ENCODE peak calls at places on chromosomes 11 and 22, in six cellular contexts. One of them, this sample, is unnamed.

GRCh38 chr22:17827466-17827865 is 53.2 kb upstream of the BID start:
- DNase-seq in neural crest cell: no peak
- DNase-seq in ascending aorta: no peak
- DNase-seq in tibial nerve: no peak
- DNase-seq in CD4-positive, alpha-beta T cell: no peak
- DNase-seq in right lobe of liver: no peak
- DNase-seq in this sample: no peak

GRCh38 chr11:134581966-134582787 is 170.1 kb upstream of the B3GAT1 start:
- DNase-seq in ascending aorta: no peak
- DNase-seq in CD4-positive, alpha-beta T cell: no peak
- DNase-seq in right lobe of liver: no peak
- DNase-seq in tibial nerve: no peak
- DNase-seq in neural crest cell: no peak
- DNase-seq in this sample: no peak

GRCh38 chr11:45461514-45461913 is 175.4 kb upstream of the SYT13 start:
- DNase-seq in tibial nerve: no peak
- DNase-seq in right lobe of liver: no peak
- DNase-seq in CD4-positive, alpha-beta T cell: no peak
- DNase-seq in neural crest cell: no peak
- DNase-seq in ascending aorta: no peak
- DNase-seq in this sample: no peak

GRCh38 chr11:77175021-77175842 is 47.2 kb downstream of the MYO7A start:
- DNase-seq in right lobe of liver: peak; percentile 46
- DNase-seq in ascending aorta: peak; percentile 69
- DNase-seq in CD4-positive, alpha-beta T cell: no peak
- DNase-seq in neural crest cell: no peak
- DNase-seq in tibial nerve: peak; percentile 18
- DNase-seq in this sample: no peak

GRCh38 chr11:32566527-32566926 is 17.1 kb upstream of the EIF3M start:
- DNase-seq in ascending aorta: no peak
- DNase-seq in right lobe of liver: no peak
- DNase-seq in neural crest cell: no peak
- DNase-seq in tibial nerve: no peak
- DNase-seq in CD4-positive, alpha-beta T cell: no peak
- DNase-seq in this sample: no peak

GRCh38 chr22:42596376-42596775 is 18.3 kb downstream of the POLDIP3 start:
- DNase-seq in right lobe of liver: no peak
- DNase-seq in CD4-positive, alpha-beta T cell: no peak
- DNase-seq in tibial nerve: no peak
- DNase-seq in ascending aorta: no peak
- DNase-seq in neural crest cell: no peak
- DNase-seq in this sample: no peak

GRCh38 chr11:117829369-117829725 is 4.8 kb upstream of the FXYD2 start:
- DNase-seq in neural crest cell: no peak
- DNase-seq in tibial nerve: no peak
- DNase-seq in CD4-positive, alpha-beta T cell: no peak
- DNase-seq in ascending aorta: no peak
- DNase-seq in right lobe of liver: no peak
- DNase-seq in this sample: no peak

GRCh38 chr22:19597399-19597735 is 73.2 kb upstream of the CLDN5 start:
- DNase-seq in right lobe of liver: no peak
- DNase-seq in ascending aorta: no peak
- DNase-seq in neural crest cell: no peak
- DNase-seq in tibial nerve: no peak
- DNase-seq in CD4-positive, alpha-beta T cell: peak; percentile 62
- DNase-seq in this sample: no peak

GRCh38 chr22:26429458-26430238 is 588 bp downstream of the ASPHD2 start:
- DNase-seq in right lobe of liver: no peak
- DNase-seq in tibial nerve: no peak
- DNase-seq in CD4-positive, alpha-beta T cell: peak; percentile 5
- DNase-seq in ascending aorta: no peak
- DNase-seq in neural crest cell: no peak
- DNase-seq in this sample: no peak

GRCh38 chr11:110069158-110069737 is 23.9 kb upstream of the ZC3H12C start:
- DNase-seq in CD4-positive, alpha-beta T cell: no peak
- DNase-seq in right lobe of liver: peak; percentile 61
- DNase-seq in neural crest cell: no peak
- DNase-seq in tibial nerve: peak; percentile 49
- DNase-seq in ascending aorta: peak; percentile 73
- DNase-seq in this sample: no peak

GRCh38 chr11:36744375-36745168 is 146.5 kb upstream of the RAG2 start:
- DNase-seq in ascending aorta: peak; percentile 92
- DNase-seq in tibial nerve: peak; percentile 76
- DNase-seq in neural crest cell: peak; percentile 81
- DNase-seq in right lobe of liver: peak; percentile 65
- DNase-seq in CD4-positive, alpha-beta T cell: peak; percentile 33
- DNase-seq in this sample: no peak

GRCh38 chr11:23732026-23732425 is 764.8 kb upstream of the LUZP2 start:
- DNase-seq in ascending aorta: no peak
- DNase-seq in CD4-positive, alpha-beta T cell: no peak
- DNase-seq in right lobe of liver: no peak
- DNase-seq in neural crest cell: no peak
- DNase-seq in tibial nerve: no peak
- DNase-seq in this sample: no peak

GRCh38 chr11:118060879-118061278 is 16.0 kb upstream of the TMPRSS4 start:
- DNase-seq in CD4-positive, alpha-beta T cell: no peak
- DNase-seq in neural crest cell: no peak
- DNase-seq in right lobe of liver: no peak
- DNase-seq in ascending aorta: peak; percentile 62
- DNase-seq in tibial nerve: peak; percentile 25
- DNase-seq in this sample: no peak

GRCh38 chr22:46894081-46894671 is 131.7 kb downstream of the TBC1D22A start:
- DNase-seq in right lobe of liver: no peak
- DNase-seq in neural crest cell: no peak
- DNase-seq in ascending aorta: no peak
- DNase-seq in CD4-positive, alpha-beta T cell: no peak
- DNase-seq in tibial nerve: no peak
- DNase-seq in this sample: no peak

GRCh38 chr22:27270818-27271510 is 530.6 kb downstream of the MN1 start:
- DNase-seq in CD4-positive, alpha-beta T cell: no peak
- DNase-seq in right lobe of liver: no peak
- DNase-seq in neural crest cell: no peak
- DNase-seq in tibial nerve: no peak
- DNase-seq in ascending aorta: no peak
- DNase-seq in this sample: no peak

GRCh38 chr22:18091916-18092526 is 14.2 kb downstream of the PEX26 start:
- DNase-seq in CD4-positive, alpha-beta T cell: no peak
- DNase-seq in ascending aorta: peak; percentile 82
- DNase-seq in right lobe of liver: peak; percentile 90
- DNase-seq in tibial nerve: peak; percentile 51
- DNase-seq in neural crest cell: no peak
- DNase-seq in this sample: no peak

GRCh38 chr11:64385953-64386704 is 27.2 kb downstream of the RPS6KA4 start:
- DNase-seq in CD4-positive, alpha-beta T cell: no peak
- DNase-seq in ascending aorta: no peak
- DNase-seq in tibial nerve: no peak
- DNase-seq in neural crest cell: no peak
- DNase-seq in right lobe of liver: no peak
- DNase-seq in this sample: no peak

GRCh38 chr11:9069861-9070470 is 21.4 kb downstream of the SCUBE2 start:
- DNase-seq in right lobe of liver: no peak
- DNase-seq in CD4-positive, alpha-beta T cell: no peak
- DNase-seq in ascending aorta: no peak
- DNase-seq in tibial nerve: no peak
- DNase-seq in neural crest cell: no peak
- DNase-seq in this sample: no peak

GRCh38 chr11:117620131-117620530 is 176.9 kb downstream of the DSCAML1 start:
- DNase-seq in neural crest cell: no peak
- DNase-seq in CD4-positive, alpha-beta T cell: no peak
- DNase-seq in right lobe of liver: no peak
- DNase-seq in tibial nerve: no peak
- DNase-seq in ascending aorta: no peak
- DNase-seq in this sample: no peak

GRCh38 chr22:24117942-24118341 is 63.3 kb upstream of the SUSD2 start:
- DNase-seq in neural crest cell: no peak
- DNase-seq in ascending aorta: no peak
- DNase-seq in CD4-positive, alpha-beta T cell: no peak
- DNase-seq in right lobe of liver: no peak
- DNase-seq in tibial nerve: no peak
- DNase-seq in this sample: no peak
- TF ChIP-seq CTCF in neural crest cell: no peak
- TF ChIP-seq CTCF in ascending aorta: no peak
- TF ChIP-seq CTCF in CD4-positive, alpha-beta T cell: no peak
- TF ChIP-seq CTCF in right lobe of liver: no peak
- TF ChIP-seq CTCF in tibial nerve: no peak
- TF ChIP-seq CTCF in this sample: no peak

GRCh38 chr11:101456812-101457211 is 127.0 kb downstream of the TRPC6 start:
- DNase-seq in tibial nerve: no peak
- DNase-seq in right lobe of liver: no peak
- DNase-seq in neural crest cell: no peak
- DNase-seq in ascending aorta: no peak
- DNase-seq in CD4-positive, alpha-beta T cell: no peak
- DNase-seq in this sample: no peak
- TF ChIP-seq CTCF in tibial nerve: peak; percentile 38
- TF ChIP-seq CTCF in right lobe of liver: peak; percentile 48
- TF ChIP-seq CTCF in neural crest cell: peak; percentile 74
- TF ChIP-seq CTCF in ascending aorta: peak; percentile 39
- TF ChIP-seq CTCF in CD4-positive, alpha-beta T cell: no peak
- TF ChIP-seq CTCF in this sample: peak; percentile 18

DNA sequence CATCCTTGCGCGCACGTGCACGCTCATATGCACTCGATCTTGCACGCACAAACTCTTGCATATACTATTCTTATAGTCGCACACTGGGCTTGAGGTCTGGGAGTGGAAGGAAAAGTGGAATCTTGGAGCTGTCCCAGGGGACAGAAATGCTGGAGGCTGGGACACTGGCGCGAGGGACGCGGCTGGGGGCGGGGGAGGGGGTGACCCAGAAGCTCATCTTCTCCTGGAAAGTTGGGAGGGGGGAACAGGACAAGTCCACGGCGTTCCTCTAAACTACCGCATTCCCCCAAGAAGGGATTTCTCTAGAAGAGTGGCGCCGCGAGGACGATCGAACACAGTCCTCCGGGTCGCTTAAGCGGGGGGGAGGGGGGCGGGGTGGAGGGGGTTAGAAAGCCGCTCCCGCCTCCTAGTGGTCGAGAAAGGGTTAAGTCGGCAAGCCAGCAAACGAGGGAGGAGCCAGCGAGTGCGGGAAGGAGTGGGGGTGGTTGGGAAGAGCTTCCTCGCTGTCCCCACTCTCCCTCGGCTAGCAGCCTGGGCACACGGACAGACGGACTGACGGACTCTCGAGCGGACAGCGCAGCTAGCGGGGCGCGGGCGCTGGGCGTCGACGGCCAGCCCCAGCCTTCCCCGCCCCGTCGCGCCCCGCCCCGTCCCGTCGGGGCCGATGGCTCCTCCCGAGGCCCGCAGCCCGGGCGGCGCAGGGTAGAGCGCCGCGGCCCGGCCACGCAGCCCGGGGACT is at the start of gene RTN4RL2:
- DNase-seq in neural crest cell: peak; percentile 47
- DNase-seq in CD4-positive, alpha-beta T cell: no peak
- DNase-seq in right lobe of liver: peak; percentile 77
- DNase-seq in ascending aorta: no peak
- DNase-seq in tibial nerve: no peak
- DNase-seq in this sample: peak; percentile 87
- TF ChIP-seq CTCF in neural crest cell: peak; percentile 53
- TF ChIP-seq CTCF in CD4-positive, alpha-beta T cell: no peak
- TF ChIP-seq CTCF in right lobe of liver: peak; percentile 13
- TF ChIP-seq CTCF in ascending aorta: no peak
- TF ChIP-seq CTCF in tibial nerve: peak; percentile 13
- TF ChIP-seq CTCF in this sample: peak; percentile 28

GRCh38 chr22:36175892-36176291 is 15.3 kb upstream of the APOL3 start:
- DNase-seq in CD4-positive, alpha-beta T cell: no peak
- DNase-seq in right lobe of liver: no peak
- DNase-seq in tibial nerve: no peak
- DNase-seq in ascending aorta: no peak
- DNase-seq in neural crest cell: no peak
- DNase-seq in this sample: no peak
- TF ChIP-seq CTCF in CD4-positive, alpha-beta T cell: no peak
- TF ChIP-seq CTCF in right lobe of liver: no peak
- TF ChIP-seq CTCF in tibial nerve: no peak
- TF ChIP-seq CTCF in ascending aorta: no peak
- TF ChIP-seq CTCF in neural crest cell: peak; percentile 29
- TF ChIP-seq CTCF in this sample: no peak

GRCh38 chr11:111429066-111429506 is 50.0 kb upstream of the POU2AF1 start:
- DNase-seq in ascending aorta: peak; percentile 75
- DNase-seq in neural crest cell: no peak
- DNase-seq in CD4-positive, alpha-beta T cell: peak; percentile 44
- DNase-seq in right lobe of liver: no peak
- DNase-seq in tibial nerve: peak; percentile 77
- DNase-seq in this sample: no peak
- TF ChIP-seq CTCF in ascending aorta: peak; percentile 64
- TF ChIP-seq CTCF in neural crest cell: peak; percentile 63
- TF ChIP-seq CTCF in CD4-positive, alpha-beta T cell: peak; percentile 69
- TF ChIP-seq CTCF in right lobe of liver: peak; percentile 69
- TF ChIP-seq CTCF in tibial nerve: peak; percentile 49
- TF ChIP-seq CTCF in this sample: peak; percentile 29

GRCh38 chr11:82384308-82384707 is 349.4 kb downstream of the FAM181B start:
- DNase-seq in CD4-positive, alpha-beta T cell: no peak
- DNase-seq in neural crest cell: no peak
- DNase-seq in ascending aorta: no peak
- DNase-seq in tibial nerve: no peak
- DNase-seq in right lobe of liver: no peak
- DNase-seq in this sample: no peak
- TF ChIP-seq CTCF in CD4-positive, alpha-beta T cell: no peak
- TF ChIP-seq CTCF in neural crest cell: no peak
- TF ChIP-seq CTCF in ascending aorta: no peak
- TF ChIP-seq CTCF in tibial nerve: no peak
- TF ChIP-seq CTCF in right lobe of liver: no peak
- TF ChIP-seq CTCF in this sample: no peak

GRCh38 chr22:32777997-32778396 is 23.5 kb upstream of the TIMP3 start:
- DNase-seq in CD4-positive, alpha-beta T cell: no peak
- DNase-seq in ascending aorta: no peak
- DNase-seq in tibial nerve: no peak
- DNase-seq in right lobe of liver: no peak
- DNase-seq in neural crest cell: no peak
- DNase-seq in this sample: no peak

GRCh38 chr22:32776800-32777199 is 24.7 kb upstream of the TIMP3 start:
- DNase-seq in right lobe of liver: no peak
- DNase-seq in tibial nerve: no peak
- DNase-seq in neural crest cell: no peak
- DNase-seq in CD4-positive, alpha-beta T cell: no peak
- DNase-seq in ascending aorta: no peak
- DNase-seq in this sample: no peak

GRCh38 chr22:32776397-32776796 is 25.1 kb upstream of the TIMP3 start:
- DNase-seq in ascending aorta: no peak
- DNase-seq in tibial nerve: no peak
- DNase-seq in right lobe of liver: no peak
- DNase-seq in neural crest cell: no peak
- DNase-seq in CD4-positive, alpha-beta T cell: no peak
- DNase-seq in this sample: no peak

GRCh38 chr22:32771761-32772160 is 29.7 kb upstream of the TIMP3 start:
- DNase-seq in CD4-positive, alpha-beta T cell: no peak
- DNase-seq in ascending aorta: no peak
- DNase-seq in tibial nerve: no peak
- DNase-seq in right lobe of liver: no peak
- DNase-seq in neural crest cell: no peak
- DNase-seq in this sample: no peak

GRCh38 chr22:32775957-32776356 is 25.5 kb upstream of the TIMP3 start:
- DNase-seq in CD4-positive, alpha-beta T cell: no peak
- DNase-seq in tibial nerve: no peak
- DNase-seq in right lobe of liver: peak; percentile 80
- DNase-seq in neural crest cell: no peak
- DNase-seq in ascending aorta: no peak
- DNase-seq in this sample: no peak
- TF ChIP-seq CTCF in CD4-positive, alpha-beta T cell: no peak
- TF ChIP-seq CTCF in tibial nerve: no peak
- TF ChIP-seq CTCF in right lobe of liver: peak; percentile 67
- TF ChIP-seq CTCF in neural crest cell: peak; percentile 54
- TF ChIP-seq CTCF in ascending aorta: no peak
- TF ChIP-seq CTCF in this sample: peak; percentile 13

GRCh38 chr11:124108158-124108557 is 7.1 kb upstream of the VWA5A start:
- DNase-seq in right lobe of liver: no peak
- DNase-seq in CD4-positive, alpha-beta T cell: peak; percentile 3
- DNase-seq in ascending aorta: no peak
- DNase-seq in tibial nerve: no peak
- DNase-seq in neural crest cell: no peak
- DNase-seq in this sample: no peak
- TF ChIP-seq CTCF in right lobe of liver: peak; percentile 24
- TF ChIP-seq CTCF in CD4-positive, alpha-beta T cell: no peak
- TF ChIP-seq CTCF in ascending aorta: peak; percentile 35
- TF ChIP-seq CTCF in tibial nerve: no peak
- TF ChIP-seq CTCF in neural crest cell: peak; percentile 45
- TF ChIP-seq CTCF in this sample: no peak

This sample was measured in D721Med.